ENCODE peak calls at places on chromosome 20, in ten cellular contexts. S, K, W, P, C, O, A, N, V and R are unnamed samples.
A peak's percentile ranks its signal among the peaks of the same experiment; 100 is the strongest.

GRCh38 chr20:32358883-32359632 is 927 bp downstream of the ASXL1 start:
- DNase-seq in O (no peak), C (peak; percentile 84), K (peak; percentile 86), N (peak; percentile 60), W (peak; percentile 77), A (peak; percentile 90), P (peak; percentile 92), V (peak; percentile 81), S (no peak), R (peak; percentile 75)

GRCh38 chr20:32570401-32571190 is 14.5 kb downstream of the NOL4L start:
- DNase-seq in O (no peak), A (no peak), S (no peak), K (no peak), P (no peak), C (no peak), W (no peak), V (no peak), N (peak; percentile 93), R (no peak)

GRCh38 chr20:13022401-13023170 is 13.8 kb downstream of the SPTLC3 start:
- DNase-seq in W (no peak), A (no peak), K (no peak), S (no peak), O (peak; percentile 54), V (no peak), C (no peak), N (peak; percentile 84), P (no peak), R (no peak)

GRCh38 chr20:20466341-20466879 is 98.5 kb downstream of the INSM1 start:
- DNase-seq in N (peak; percentile 81), P (no peak), V (peak; percentile 91), C (no peak), A (no peak), K (peak; percentile 40), S (peak; percentile 54), W (no peak), O (no peak), R (no peak)

GRCh38 chr20:3358676-3359340 is 48.7 kb downstream of the DNAAF9 start:
- DNase-seq in N (no peak), P (no peak), V (no peak), O (no peak), S (no peak), W (no peak), K (no peak), C (no peak), A (no peak), R (no peak)

GRCh38 chr20:36093025-36093803 is 61.3 kb upstream of the EPB41L1 start:
- DNase-seq in N (peak; percentile 43), O (no peak), K (no peak), S (no peak), C (peak; percentile 79), V (peak; percentile 47), P (peak; percentile 66), W (peak; percentile 33), A (peak; percentile 70), R (peak; percentile 51)

GRCh38 chr20:44720994-44721784 is 6.0 kb downstream of the CCN5 start:
- DNase-seq in P (no peak), C (no peak), S (no peak), V (no peak), W (peak; percentile 73), O (no peak), A (no peak), N (peak; percentile 82), K (no peak), R (no peak)

GRCh38 chr20:41277049-41277448 is 40.5 kb downstream of the ZHX3 start:
- DNase-seq in V (no peak), A (no peak), O (no peak), S (no peak), P (no peak), C (no peak), K (no peak), N (no peak), W (no peak), R (no peak)

GRCh38 chr20:2238601-2239000 is 57.2 kb upstream of the TGM3 start:
- DNase-seq in S (no peak), P (no peak), N (no peak), A (no peak), W (no peak), K (no peak), O (no peak), V (no peak), C (no peak), R (no peak)

GRCh38 chr20:50794181-50794845 is 548 bp upstream of the BCAS4 start:
- DNase-seq in N (no peak), K (no peak), V (no peak), C (no peak), A (no peak), S (no peak), P (no peak), W (no peak), O (no peak), R (no peak)
- TF ChIP-seq CTCF in N (no peak), K (no peak), V (no peak), C (no peak), A (no peak), S (no peak), P (peak; percentile 68), W (no peak), O (no peak), R (no peak)

GRCh38 chr20:51955756-51956155 is 153.4 kb upstream of the SALL4 start:
- DNase-seq in K (no peak), S (no peak), P (no peak), N (peak; percentile 84), V (no peak), C (no peak), W (no peak), O (no peak), A (no peak), R (no peak)

GRCh38 chr20:51958099-51958498 is 155.8 kb upstream of the SALL4 start:
- DNase-seq in K (no peak), S (no peak), N (no peak), C (no peak), A (no peak), P (no peak), W (no peak), V (no peak), O (no peak), R (no peak)

GRCh38 chr20:51950926-51951325 is 148.6 kb upstream of the SALL4 start:
- DNase-seq in S (no peak), O (no peak), K (no peak), C (no peak), A (no peak), N (no peak), W (no peak), P (no peak), V (no peak), R (no peak)

GRCh38 chr20:51958636-51959542 is 156.6 kb upstream of the SALL4 start:
- DNase-seq in W (no peak), P (no peak), V (no peak), K (no peak), O (no peak), S (peak; percentile 14), N (peak; percentile 85), C (no peak), A (no peak), R (no peak)

GRCh38 chr20:51953731-51954340 is 151.5 kb upstream of the SALL4 start:
- DNase-seq in W (no peak), V (peak; percentile 23), N (no peak), A (no peak), C (no peak), K (no peak), O (no peak), S (no peak), P (no peak), R (no peak)
- TF ChIP-seq CTCF in W (no peak), V (no peak), N (no peak), A (no peak), C (no peak), K (no peak), O (no peak), S (no peak), P (no peak), R (no peak)

GRCh38 chr20:61891476-61891875 is 174.2 kb downstream of the TAF4 start:
- DNase-seq in A (no peak), C (no peak), P (no peak), W (no peak), V (no peak), K (no peak), O (no peak), S (no peak), N (no peak), R (no peak)
- TF ChIP-seq CTCF in A (no peak), C (no peak), P (no peak), W (no peak), V (no peak), K (no peak), O (no peak), S (no peak), N (no peak), R (no peak)

GRCh38 chr20:38291582-38291918 is 12.4 kb upstream of the BPI start:
- DNase-seq in N (no peak), P (no peak), W (no peak), C (no peak), A (no peak), S (no peak), V (no peak), O (no peak), K (no peak), R (no peak)

GRCh38 chr20:38291961-38292360 is 12.0 kb upstream of the BPI start:
- DNase-seq in N (no peak), P (no peak), V (no peak), C (no peak), A (no peak), W (no peak), K (no peak), S (no peak), O (no peak), R (no peak)

GRCh38 chr20:38294334-38294592 is 9.7 kb upstream of the BPI start:
- DNase-seq in V (no peak), S (no peak), C (no peak), A (peak; percentile 54), W (no peak), O (no peak), K (no peak), P (no peak), N (no peak), R (no peak)

GRCh38 chr20:38295811-38296210 is 8.1 kb upstream of the BPI start:
- DNase-seq in A (peak; percentile 58), C (no peak), K (no peak), O (no peak), N (no peak), P (no peak), W (no peak), V (no peak), S (no peak), R (no peak)

GRCh38 chr20:38293490-38294333 is 10.2 kb upstream of the BPI start:
- DNase-seq in V (no peak), C (no peak), A (no peak), K (no peak), N (no peak), P (no peak), O (no peak), W (no peak), S (no peak), R (no peak)
- TF ChIP-seq CTCF in V (no peak), C (no peak), A (no peak), K (no peak), N (no peak), P (no peak), O (no peak), W (no peak), S (no peak), R (no peak)